ENCODE peak calls at places on chromosomes 1 and 21, in ten cellular contexts. One of them, this sample, is unnamed.

GRCh38 chr21:44024895-44025353 is 12.8 kb downstream of the TRAPPC10 start:
- DNase-seq in stimulated activated CD4-positive, alpha-beta T cell treated with anti-CD3 and anti-CD28 coated beads, Interleukin-1b, Interleukin-23, amount 100 ng/mL, for 24 hours: no peak
- DNase-seq in anterior cingulate cortex: no peak
- DNase-seq in kidney tubule cell: peak; percentile 18
- DNase-seq in activated CD4-positive, CD25-positive, alpha-beta regulatory T cell: no peak
- DNase-seq in H54: no peak
- DNase-seq in cardiac muscle cell: no peak
- DNase-seq in activated effector memory CD4-positive, alpha-beta T cell treated with anti-CD3 and anti-CD28 coated beads, Interleukin-2, amount 50 U/mL, for 16 hours: no peak
- DNase-seq in HTR-8/SVneo: no peak
- DNase-seq in glutamatergic neuron: no peak
- DNase-seq in this sample: peak; percentile 89

GRCh38 chr1:222171005-222171404 is 376.9 kb downstream of the HHIPL2 start:
- DNase-seq in stimulated activated CD4-positive, alpha-beta T cell treated with anti-CD3 and anti-CD28 coated beads, Interleukin-1b, Interleukin-23, amount 100 ng/mL, for 24 hours: no peak
- DNase-seq in anterior cingulate cortex: no peak
- DNase-seq in kidney tubule cell: peak; percentile 73
- DNase-seq in activated CD4-positive, CD25-positive, alpha-beta regulatory T cell: no peak
- DNase-seq in H54: no peak
- DNase-seq in cardiac muscle cell: peak; percentile 53
- DNase-seq in activated effector memory CD4-positive, alpha-beta T cell treated with anti-CD3 and anti-CD28 coated beads, Interleukin-2, amount 50 U/mL, for 16 hours: no peak
- DNase-seq in HTR-8/SVneo: peak; percentile 17
- DNase-seq in glutamatergic neuron: no peak
- DNase-seq in this sample: no peak

GRCh38 chr1:17914142-17914541 is 159.0 kb downstream of the ACTL8 start:
- DNase-seq in stimulated activated CD4-positive, alpha-beta T cell treated with anti-CD3 and anti-CD28 coated beads, Interleukin-1b, Interleukin-23, amount 100 ng/mL, for 24 hours: no peak
- DNase-seq in anterior cingulate cortex: no peak
- DNase-seq in kidney tubule cell: no peak
- DNase-seq in activated CD4-positive, CD25-positive, alpha-beta regulatory T cell: no peak
- DNase-seq in H54: no peak
- DNase-seq in cardiac muscle cell: no peak
- DNase-seq in activated effector memory CD4-positive, alpha-beta T cell treated with anti-CD3 and anti-CD28 coated beads, Interleukin-2, amount 50 U/mL, for 16 hours: no peak
- DNase-seq in HTR-8/SVneo: no peak
- DNase-seq in glutamatergic neuron: no peak
- DNase-seq in this sample: peak; percentile 53

GRCh38 chr1:182181167-182181572 is 119.7 kb upstream of the ZNF648 start:
- DNase-seq in stimulated activated CD4-positive, alpha-beta T cell treated with anti-CD3 and anti-CD28 coated beads, Interleukin-1b, Interleukin-23, amount 100 ng/mL, for 24 hours: no peak
- DNase-seq in anterior cingulate cortex: no peak
- DNase-seq in kidney tubule cell: peak; percentile 41
- DNase-seq in activated CD4-positive, CD25-positive, alpha-beta regulatory T cell: no peak
- DNase-seq in H54: no peak
- DNase-seq in cardiac muscle cell: no peak
- DNase-seq in activated effector memory CD4-positive, alpha-beta T cell treated with anti-CD3 and anti-CD28 coated beads, Interleukin-2, amount 50 U/mL, for 16 hours: no peak
- DNase-seq in HTR-8/SVneo: no peak
- DNase-seq in glutamatergic neuron: no peak
- DNase-seq in this sample: no peak

GRCh38 chr1:169906938-169907337 is 13.2 kb upstream of the SCYL3 start:
- DNase-seq in stimulated activated CD4-positive, alpha-beta T cell treated with anti-CD3 and anti-CD28 coated beads, Interleukin-1b, Interleukin-23, amount 100 ng/mL, for 24 hours: no peak
- DNase-seq in anterior cingulate cortex: no peak
- DNase-seq in kidney tubule cell: no peak
- DNase-seq in activated CD4-positive, CD25-positive, alpha-beta regulatory T cell: no peak
- DNase-seq in H54: no peak
- DNase-seq in cardiac muscle cell: no peak
- DNase-seq in activated effector memory CD4-positive, alpha-beta T cell treated with anti-CD3 and anti-CD28 coated beads, Interleukin-2, amount 50 U/mL, for 16 hours: no peak
- DNase-seq in HTR-8/SVneo: no peak
- DNase-seq in glutamatergic neuron: no peak
- DNase-seq in this sample: no peak

GRCh38 chr1:33057095-33057494 is 20.4 kb upstream of the AK2 start:
- DNase-seq in stimulated activated CD4-positive, alpha-beta T cell treated with anti-CD3 and anti-CD28 coated beads, Interleukin-1b, Interleukin-23, amount 100 ng/mL, for 24 hours: no peak
- DNase-seq in anterior cingulate cortex: no peak
- DNase-seq in kidney tubule cell: no peak
- DNase-seq in activated CD4-positive, CD25-positive, alpha-beta regulatory T cell: no peak
- DNase-seq in H54: no peak
- DNase-seq in cardiac muscle cell: no peak
- DNase-seq in activated effector memory CD4-positive, alpha-beta T cell treated with anti-CD3 and anti-CD28 coated beads, Interleukin-2, amount 50 U/mL, for 16 hours: no peak
- DNase-seq in HTR-8/SVneo: no peak
- DNase-seq in glutamatergic neuron: no peak
- DNase-seq in this sample: no peak

GRCh38 chr1:234658143-234658542 is 48.2 kb upstream of the IRF2BP2 start:
- DNase-seq in stimulated activated CD4-positive, alpha-beta T cell treated with anti-CD3 and anti-CD28 coated beads, Interleukin-1b, Interleukin-23, amount 100 ng/mL, for 24 hours: no peak
- DNase-seq in anterior cingulate cortex: no peak
- DNase-seq in kidney tubule cell: peak; percentile 91
- DNase-seq in activated CD4-positive, CD25-positive, alpha-beta regulatory T cell: no peak
- DNase-seq in H54: peak; percentile 31
- DNase-seq in cardiac muscle cell: no peak
- DNase-seq in activated effector memory CD4-positive, alpha-beta T cell treated with anti-CD3 and anti-CD28 coated beads, Interleukin-2, amount 50 U/mL, for 16 hours: no peak
- DNase-seq in HTR-8/SVneo: no peak
- DNase-seq in glutamatergic neuron: no peak
- DNase-seq in this sample: no peak

GRCh38 chr21:35220301-35220700 is 171.2 kb upstream of the RUNX1 start:
- DNase-seq in stimulated activated CD4-positive, alpha-beta T cell treated with anti-CD3 and anti-CD28 coated beads, Interleukin-1b, Interleukin-23, amount 100 ng/mL, for 24 hours: no peak
- DNase-seq in anterior cingulate cortex: no peak
- DNase-seq in kidney tubule cell: no peak
- DNase-seq in activated CD4-positive, CD25-positive, alpha-beta regulatory T cell: no peak
- DNase-seq in H54: no peak
- DNase-seq in cardiac muscle cell: no peak
- DNase-seq in activated effector memory CD4-positive, alpha-beta T cell treated with anti-CD3 and anti-CD28 coated beads, Interleukin-2, amount 50 U/mL, for 16 hours: no peak
- DNase-seq in HTR-8/SVneo: no peak
- DNase-seq in glutamatergic neuron: no peak
- DNase-seq in this sample: no peak

GRCh38 chr1:243568793-243569192 is 281.2 kb downstream of the AKT3 start:
- DNase-seq in stimulated activated CD4-positive, alpha-beta T cell treated with anti-CD3 and anti-CD28 coated beads, Interleukin-1b, Interleukin-23, amount 100 ng/mL, for 24 hours: no peak
- DNase-seq in anterior cingulate cortex: no peak
- DNase-seq in kidney tubule cell: no peak
- DNase-seq in activated CD4-positive, CD25-positive, alpha-beta regulatory T cell: no peak
- DNase-seq in H54: no peak
- DNase-seq in cardiac muscle cell: no peak
- DNase-seq in activated effector memory CD4-positive, alpha-beta T cell treated with anti-CD3 and anti-CD28 coated beads, Interleukin-2, amount 50 U/mL, for 16 hours: no peak
- DNase-seq in HTR-8/SVneo: no peak
- DNase-seq in glutamatergic neuron: no peak
- DNase-seq in this sample: no peak

GRCh38 chr1:198543670-198544260 is 3.3 kb upstream of the ATP6V1G3 start:
- DNase-seq in stimulated activated CD4-positive, alpha-beta T cell treated with anti-CD3 and anti-CD28 coated beads, Interleukin-1b, Interleukin-23, amount 100 ng/mL, for 24 hours: no peak
- DNase-seq in anterior cingulate cortex: no peak
- DNase-seq in kidney tubule cell: no peak
- DNase-seq in activated CD4-positive, CD25-positive, alpha-beta regulatory T cell: no peak
- DNase-seq in H54: no peak
- DNase-seq in cardiac muscle cell: no peak
- DNase-seq in activated effector memory CD4-positive, alpha-beta T cell treated with anti-CD3 and anti-CD28 coated beads, Interleukin-2, amount 50 U/mL, for 16 hours: no peak
- DNase-seq in HTR-8/SVneo: no peak
- DNase-seq in glutamatergic neuron: no peak
- DNase-seq in this sample: no peak

GRCh38 chr1:40508375-40509341 is at the start of gene EXO5:
- DNase-seq in stimulated activated CD4-positive, alpha-beta T cell treated with anti-CD3 and anti-CD28 coated beads, Interleukin-1b, Interleukin-23, amount 100 ng/mL, for 24 hours: peak; percentile 84
- DNase-seq in anterior cingulate cortex: peak; percentile 56
- DNase-seq in kidney tubule cell: peak; percentile 79
- DNase-seq in activated CD4-positive, CD25-positive, alpha-beta regulatory T cell: peak; percentile 66
- DNase-seq in H54: peak; percentile 23
- DNase-seq in cardiac muscle cell: peak; percentile 81
- DNase-seq in activated effector memory CD4-positive, alpha-beta T cell treated with anti-CD3 and anti-CD28 coated beads, Interleukin-2, amount 50 U/mL, for 16 hours: peak; percentile 94
- DNase-seq in HTR-8/SVneo: peak; percentile 69
- DNase-seq in glutamatergic neuron: peak; percentile 87
- DNase-seq in this sample: peak; percentile 95

GRCh38 chr1:229106526-229107105 is 164.3 kb upstream of the RAB4A start:
- DNase-seq in stimulated activated CD4-positive, alpha-beta T cell treated with anti-CD3 and anti-CD28 coated beads, Interleukin-1b, Interleukin-23, amount 100 ng/mL, for 24 hours: no peak
- DNase-seq in anterior cingulate cortex: no peak
- DNase-seq in kidney tubule cell: no peak
- DNase-seq in activated CD4-positive, CD25-positive, alpha-beta regulatory T cell: no peak
- DNase-seq in H54: no peak
- DNase-seq in cardiac muscle cell: no peak
- DNase-seq in activated effector memory CD4-positive, alpha-beta T cell treated with anti-CD3 and anti-CD28 coated beads, Interleukin-2, amount 50 U/mL, for 16 hours: no peak
- DNase-seq in HTR-8/SVneo: no peak
- DNase-seq in glutamatergic neuron: no peak
- DNase-seq in this sample: no peak